ENCODE peak calls at places on chromosome 19, in four cellular contexts. M is HepG2, D is K562, F is upper lobe of left lung. Q is an unnamed sample.

GRCh38 chr19:13718733-13719132 is 45.6 kb upstream of the MRI1 start:
- ATAC-seq in D (peak; percentile 33), M (no peak), F (no peak), Q (no peak)

GRCh38 chr19:30555788-30556110 is 183.6 kb downstream of the ZNF536 start:
- ATAC-seq in M (no peak), D (no peak), F (no peak), Q (no peak)

GRCh38 chr19:29576761-29577661 is 29.1 kb upstream of the POP4 start:
- ATAC-seq in F (no peak), D (no peak), M (no peak), Q (no peak)

GRCh38 chr19:34405892-34406660 is 1.9 kb downstream of the PDCD2L start:
- ATAC-seq in F (no peak), M (no peak), D (no peak), Q (no peak)

GRCh38 chr19:13026478-13026999 is 31.3 kb downstream of the NFIX start:
- ATAC-seq in D (no peak), F (no peak), M (peak; percentile 76), Q (no peak)

GRCh38 chr19:41541990-41542584 is 33.9 kb upstream of the CEACAM21 start:
- ATAC-seq in M (no peak), F (peak; percentile 52), D (peak; percentile 69), Q (no peak)

GRCh38 chr19:38402623-38402966 is 298 bp upstream of the FAM98C start:
- ATAC-seq in D (no peak), F (peak; percentile 0), M (no peak), Q (peak; percentile 19)

GRCh38 chr19:9565900-9566705 is 18.2 kb downstream of the ZNF121 start:
- ATAC-seq in F (no peak), M (no peak), D (peak; percentile 36), Q (no peak)

GRCh38 chr19:52398091-52398461 is 427 bp downstream of the ZNF528 start:
- ATAC-seq in M (peak; percentile 68), D (peak; percentile 54), F (peak; percentile 41), Q (no peak)

GRCh38 chr19:43430142-43430710 is 15.5 kb downstream of the TEX101 start:
- ATAC-seq in D (peak; percentile 36), M (no peak), F (no peak), Q (no peak)

GRCh38 chr19:10764340-10764894 is 46.5 kb downstream of the DNM2 start:
- ATAC-seq in D (no peak), F (no peak), M (peak; percentile 96), Q (no peak)

GRCh38 chr19:17236414-17236716 is 9.4 kb downstream of the NR2F6 start:
- ATAC-seq in D (peak; percentile 6), M (no peak), F (no peak), Q (no peak)

GRCh38 chr19:6947745-6948144 is 60.4 kb downstream of the ADGRE1 start:
- ATAC-seq in D (no peak), F (peak; percentile 61), M (no peak), Q (no peak)

GRCh38 chr19:29860492-29860891 is 48.7 kb downstream of the CCNE1 start:
- ATAC-seq in M (no peak), F (no peak), D (peak; percentile 73), Q (no peak)

GRCh38 chr19:41753159-41753558 is 2.2 kb upstream of the CEACAM6 start:
- ATAC-seq in M (peak; percentile 63), D (peak; percentile 95), F (peak; percentile 74), Q (no peak)

GRCh38 chr19:58237324-58237723 is 8.6 kb downstream of the ZNF544 start:
- ATAC-seq in D (no peak), M (no peak), F (no peak), Q (no peak)

GRCh38 chr19:2150794-2151338 is 500 bp downstream of the AP3D1 start:
- ATAC-seq in M (no peak), D (no peak), F (no peak), Q (peak; percentile 7)

GRCh38 chr19:35518313-35518712 is 4.9 kb upstream of the DMKN start:
- ATAC-seq in D (no peak), M (no peak), F (no peak), Q (no peak)

GRCh38 chr19:10295847-10296591 is 6.3 kb downstream of the ICAM5 start:
- ATAC-seq in M (peak; percentile 11), D (no peak), F (no peak), Q (no peak)

DNA sequence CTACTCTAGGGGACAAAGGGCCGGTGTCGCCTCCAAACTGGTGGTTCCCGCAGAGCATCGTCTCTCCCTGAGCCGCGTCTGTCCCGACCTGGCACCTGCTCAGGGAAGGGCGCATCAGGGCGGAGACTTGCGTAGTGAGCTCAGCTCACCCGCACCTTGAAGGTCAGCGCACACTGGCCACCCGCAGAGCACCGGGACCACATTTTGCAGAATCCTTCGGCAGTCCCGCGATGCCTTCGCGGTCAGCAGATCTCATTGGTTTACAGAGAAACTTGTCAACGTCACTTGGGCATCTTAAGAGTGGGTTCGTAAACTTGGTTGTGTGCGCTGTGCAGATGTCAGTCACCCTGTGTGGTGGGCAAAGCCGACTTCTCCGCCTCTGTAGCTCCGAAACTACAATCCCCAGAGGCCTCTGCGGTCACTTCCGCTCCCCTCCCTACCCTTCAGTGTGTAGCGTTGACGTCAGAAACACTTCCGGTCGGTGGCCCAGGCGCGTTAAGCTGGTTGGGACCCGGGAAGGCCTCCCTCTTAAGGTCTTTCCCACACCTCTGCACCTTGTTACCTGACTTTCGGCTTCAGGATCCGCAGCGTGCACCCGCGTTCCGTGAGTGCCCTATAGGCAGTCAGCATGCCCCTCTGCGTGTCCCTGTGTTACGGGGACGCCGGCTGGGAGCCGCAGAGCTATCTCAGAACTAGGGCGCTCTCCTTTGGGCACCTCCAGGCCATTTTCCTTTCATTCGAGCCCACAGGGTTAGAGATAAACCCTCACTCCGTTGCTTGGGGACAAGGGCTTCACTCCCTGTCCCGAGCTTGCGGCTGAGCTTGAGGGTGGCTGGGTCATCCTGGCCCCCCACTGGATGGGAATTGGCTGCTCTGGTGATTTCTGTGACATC is 36.5 kb upstream of the ZNF527 start:
- ATAC-seq in D (peak; percentile 57), M (no peak), F (peak; percentile 98), Q (peak; percentile 99)
- TF ChIP-seq EP300 in D (no peak), M (no peak), F (no peak), Q (no peak)

DNA sequence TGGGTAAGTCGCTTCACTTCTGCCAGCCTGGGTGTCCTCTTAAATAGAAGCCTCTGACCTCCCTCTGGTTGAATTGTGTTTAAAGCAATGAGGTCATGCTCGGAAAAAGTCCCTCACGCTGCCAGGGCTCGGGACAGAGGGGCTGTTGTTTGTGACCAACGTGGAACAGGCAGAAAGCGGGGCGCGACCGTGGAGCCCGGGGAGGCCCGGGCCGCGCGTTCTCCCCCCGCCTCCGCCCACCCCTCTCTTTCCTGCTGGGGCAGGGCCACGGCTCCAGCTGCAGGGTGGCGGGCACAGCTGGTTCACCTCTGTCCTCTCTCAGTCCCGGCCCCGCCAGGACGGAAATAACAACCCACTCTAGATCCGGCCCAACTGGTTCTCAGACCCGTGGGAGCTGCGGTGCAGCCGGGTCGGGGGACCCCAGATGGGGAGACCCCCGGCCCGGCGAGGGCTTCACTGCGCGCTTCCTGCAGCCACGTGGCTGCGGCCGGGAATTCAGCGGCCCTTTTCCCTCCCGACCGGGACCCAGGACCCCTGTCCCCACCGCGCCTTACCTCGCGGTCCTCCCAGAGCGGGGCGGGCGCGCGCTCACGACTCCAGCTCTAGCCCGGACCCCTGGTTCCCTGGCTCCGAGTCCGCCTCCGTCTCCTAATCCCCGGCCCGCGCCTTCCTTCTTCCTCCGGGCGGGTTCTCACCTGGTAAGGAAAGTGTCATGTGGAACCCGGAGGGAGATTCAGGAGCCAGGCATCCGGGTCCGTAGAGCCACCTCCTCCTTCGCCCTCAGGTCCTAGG is 1.9 kb downstream of the CDC42EP5 start:
- ATAC-seq in F (no peak), D (no peak), M (peak; percentile 36), Q (peak; percentile 42)
- TF ChIP-seq EP300 in F (no peak), D (no peak), M (no peak), Q (no peak)

GRCh38 chr19:48873476-48874308 is 1.5 kb downstream of the PPP1R15A start:
- ATAC-seq in F (no peak), M (no peak), D (peak; percentile 56), Q (no peak)

GRCh38 chr19:48874309-48875135 is 2.3 kb downstream of the PPP1R15A start:
- ATAC-seq in D (no peak), M (no peak), F (peak; percentile 22), Q (no peak)

GRCh38 chr19:48870048-48870447 is 1.6 kb upstream of the PLEKHA4 start:
- ATAC-seq in F (no peak), M (no peak), D (no peak), Q (no peak)

GRCh38 chr19:48872884-48873475 is 759 bp downstream of the PPP1R15A start:
- ATAC-seq in D (peak; percentile 43), M (peak; percentile 67), F (peak; percentile 83), Q (peak; percentile 69)

GRCh38 chr19:48872182-48872883 is at the start of gene PPP1R15A:
- ATAC-seq in M (peak; percentile 50), D (peak; percentile 52), F (peak; percentile 86), Q (peak; percentile 77)
- TF ChIP-seq EP300 in M (peak; percentile 43), D (peak; percentile 77), F (no peak), Q (no peak)

GRCh38 chr19:1020868-1021425 is at the start of gene TMEM259:
- ATAC-seq in F (peak; percentile 96), D (peak; percentile 90), M (peak; percentile 82), Q (peak; percentile 92)
- TF ChIP-seq EP300 in F (no peak), D (no peak), M (no peak), Q (no peak)

GRCh38 chr19:4976412-4977298 is 7.7 kb downstream of the KDM4B start:
- ATAC-seq in M (peak; percentile 38), D (peak; percentile 76), F (peak; percentile 89), Q (peak; percentile 94)
- TF ChIP-seq EP300 in M (no peak), D (no peak), F (no peak), Q (peak; percentile 76)

GRCh38 chr19:16076154-16076957 is at the start of gene TPM4:
- ATAC-seq in F (peak; percentile 91), M (peak; percentile 71), D (peak; percentile 78), Q (peak; percentile 85)
- TF ChIP-seq EP300 in F (no peak), M (no peak), D (peak; percentile 39), Q (peak; percentile 95)

DNA sequence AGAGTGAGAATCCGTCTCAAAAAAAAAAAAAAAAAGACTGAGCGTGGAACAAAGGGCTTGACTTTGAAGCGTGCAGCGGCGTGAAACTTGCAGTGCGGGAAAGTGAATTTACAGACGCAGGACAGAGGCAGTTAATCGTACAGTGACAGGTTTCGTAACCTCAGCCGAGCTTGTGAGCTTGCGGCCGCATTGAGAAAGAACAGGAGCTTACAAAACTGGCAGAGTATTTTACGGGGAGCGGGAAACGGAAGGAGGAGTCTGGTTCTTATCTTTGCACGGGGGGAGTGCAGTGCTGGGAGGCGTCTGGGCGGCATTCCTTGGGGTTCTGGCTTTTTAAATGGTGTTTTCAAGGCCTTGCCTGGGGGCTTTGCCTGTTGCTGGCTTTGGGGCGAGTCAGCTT is 6.0 kb upstream of the BSG start:
- ATAC-seq in D (peak; percentile 91), M (peak; percentile 40), F (peak; percentile 81), Q (peak; percentile 82)
- TF ChIP-seq EP300 in D (peak; percentile 41), M (peak; percentile 26), F (no peak), Q (no peak)

GRCh38 chr19:19529783-19530422 is 1.2 kb downstream of the YJEFN3 start:
- ATAC-seq in F (no peak), D (no peak), M (no peak), Q (no peak)
- TF ChIP-seq EP300 in F (no peak), D (no peak), M (no peak), Q (no peak)

DNA sequence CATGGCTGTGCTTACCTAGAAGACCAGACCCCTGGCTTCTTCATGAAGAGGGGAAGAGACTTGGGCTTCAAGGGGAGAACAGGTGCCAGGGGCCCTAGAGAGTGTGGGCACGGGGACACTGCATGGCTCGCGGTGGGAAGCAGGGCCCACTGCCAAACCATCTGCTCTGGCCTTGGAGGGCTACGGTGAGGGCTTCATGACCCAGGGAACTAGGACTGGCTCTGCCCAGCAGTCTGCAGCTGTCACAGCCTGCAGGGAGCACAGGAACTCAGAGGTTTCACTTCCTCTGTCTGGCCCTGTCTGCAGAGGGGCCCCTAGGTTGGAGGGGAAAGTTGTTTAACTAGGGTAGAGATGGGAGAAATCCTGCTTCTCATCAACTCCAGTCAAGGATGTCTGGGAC is 4.3 kb downstream of the ERCC1 start:
- ATAC-seq in F (peak; percentile 25), M (no peak), D (no peak), Q (no peak)
- TF ChIP-seq EP300 in F (no peak), M (no peak), D (no peak), Q (no peak)